ENCODE peak calls at places on chromosomes 6 and 20, in eight cellular contexts. U is spleen, N is endothelial cell of umbilical vein, F is suprapubic skin, R is transverse colon, K is ovary, W is right lobe of liver, Z is IMR-90. M is an unnamed sample.
A peak's percentile ranks its signal among the peaks of the same experiment; 100 is the strongest.

GRCh38 chr20:4060054-4060795 is 44.9 kb upstream of the RNF24 start:
- DNase-seq in U (peak; percentile 85), N (no peak), F (peak; percentile 71), R (peak; percentile 80), K (no peak), W (no peak), Z (no peak), M (peak; percentile 56)

GRCh38 chr6:25318589-25318988 is 39.4 kb downstream of the CARMIL1 start:
- DNase-seq in U (no peak), N (no peak), F (no peak), R (no peak), K (no peak), W (no peak), Z (no peak), M (no peak)

GRCh38 chr6:152161501-152161900 is 354.0 kb downstream of the ESR1 start:
- DNase-seq in U (no peak), N (peak; percentile 65), F (no peak), R (no peak), K (no peak), W (no peak), Z (peak; percentile 78), M (no peak)

GRCh38 chr6:118736351-118736750 is 85.0 kb upstream of the CEP85L start:
- DNase-seq in U (no peak), N (no peak), F (no peak), R (no peak), K (no peak), W (no peak), Z (no peak), M (no peak)

GRCh38 chr6:36914227-36914794 is 28.6 kb downstream of the C6orf89 start:
- DNase-seq in U (no peak), N (peak; percentile 75), F (no peak), R (peak; percentile 77), K (no peak), W (no peak), Z (peak; percentile 56), M (no peak)

GRCh38 chr6:90646936-90647335 is 60.1 kb upstream of the MAP3K7 start:
- DNase-seq in U (no peak), N (no peak), F (no peak), R (no peak), K (no peak), W (no peak), Z (peak; percentile 11), M (no peak)

GRCh38 chr6:180295-180694 is 112.0 kb upstream of the DUSP22 start:
- DNase-seq in U (no peak), N (no peak), F (no peak), R (no peak), K (no peak), W (no peak), Z (no peak), M (peak; percentile 63)

GRCh38 chr6:38034269-38034914 is 214.9 kb downstream of the ZFAND3 start:
- DNase-seq in U (no peak), N (peak; percentile 49), F (no peak), R (no peak), K (no peak), W (no peak), Z (peak; percentile 79), M (no peak)

GRCh38 chr6:9697263-9697931 is 717.5 kb downstream of the TFAP2A start:
- DNase-seq in U (no peak), N (no peak), F (no peak), R (no peak), K (no peak), W (peak; percentile 54), Z (no peak), M (no peak)

GRCh38 chr6:30842754-30843610 is 41.3 kb upstream of the DDR1 start:
- DNase-seq in U (no peak), N (no peak), F (no peak), R (no peak), K (no peak), W (no peak), Z (no peak), M (peak; percentile 66)

GRCh38 chr6:30840084-30840921 is 44.0 kb upstream of the DDR1 start:
- DNase-seq in U (no peak), N (no peak), F (no peak), R (peak; percentile 24), K (no peak), W (no peak), Z (no peak), M (no peak)

GRCh38 chr6:30841644-30842504 is 42.4 kb upstream of the DDR1 start:
- DNase-seq in U (no peak), N (no peak), F (no peak), R (no peak), K (no peak), W (no peak), Z (peak; percentile 62), M (peak; percentile 67)

GRCh38 chr6:30839666-30840065 is 44.7 kb upstream of the DDR1 start:
- DNase-seq in U (no peak), N (no peak), F (no peak), R (peak; percentile 66), K (no peak), W (no peak), Z (no peak), M (no peak)

DNA sequence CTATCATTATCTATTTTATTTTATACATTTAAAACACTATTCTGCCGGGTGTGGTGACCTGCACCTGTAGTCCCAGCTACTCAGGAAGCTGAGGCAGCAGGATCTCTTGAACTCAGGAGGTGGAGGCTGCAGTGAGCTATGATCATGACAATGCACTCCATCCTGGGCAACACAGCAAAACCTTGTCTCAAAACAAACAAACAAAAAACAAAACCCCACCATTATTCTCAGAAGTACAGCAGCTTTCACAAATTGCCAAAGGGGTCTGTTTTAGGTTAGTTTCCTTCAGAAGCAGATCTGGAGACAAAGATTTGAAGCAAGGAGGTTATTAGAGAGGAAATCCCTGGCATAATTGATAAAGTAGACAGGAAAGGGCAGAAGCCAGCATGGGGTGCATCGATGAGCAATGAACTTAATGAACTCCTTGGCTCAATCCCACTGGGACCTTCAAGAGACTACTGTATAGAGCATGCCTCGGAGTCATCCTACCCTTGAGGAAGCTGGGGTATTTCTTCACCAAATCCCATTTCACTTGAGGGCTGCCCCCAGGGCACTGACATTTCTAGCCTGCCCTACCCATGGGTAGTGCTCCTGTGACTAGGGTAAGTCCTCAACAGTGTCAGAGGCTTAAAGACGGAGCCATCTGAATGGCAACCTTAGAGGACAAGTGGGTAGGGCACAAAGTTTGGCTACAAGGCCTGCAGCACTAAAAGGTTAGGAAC is 43.2 kb upstream of the DDR1 start:
- DNase-seq in U (no peak), N (no peak), F (no peak), R (no peak), K (no peak), W (no peak), Z (no peak), M (no peak)
- H3K4me1 ChIP-seq in U (peaks cover 54% of the 10 kb centered on the region), N (no peaks in the 10 kb centered on the region), F (peaks cover 28% of the 10 kb centered on the region), R (peaks cover 34% of the 10 kb centered on the region), K (peaks cover 18% of the 10 kb centered on the region), W (no peaks in the 10 kb centered on the region), Z (peaks cover 17% of the 10 kb centered on the region), M (peaks cover 46% of the 10 kb centered on the region)

DNA sequence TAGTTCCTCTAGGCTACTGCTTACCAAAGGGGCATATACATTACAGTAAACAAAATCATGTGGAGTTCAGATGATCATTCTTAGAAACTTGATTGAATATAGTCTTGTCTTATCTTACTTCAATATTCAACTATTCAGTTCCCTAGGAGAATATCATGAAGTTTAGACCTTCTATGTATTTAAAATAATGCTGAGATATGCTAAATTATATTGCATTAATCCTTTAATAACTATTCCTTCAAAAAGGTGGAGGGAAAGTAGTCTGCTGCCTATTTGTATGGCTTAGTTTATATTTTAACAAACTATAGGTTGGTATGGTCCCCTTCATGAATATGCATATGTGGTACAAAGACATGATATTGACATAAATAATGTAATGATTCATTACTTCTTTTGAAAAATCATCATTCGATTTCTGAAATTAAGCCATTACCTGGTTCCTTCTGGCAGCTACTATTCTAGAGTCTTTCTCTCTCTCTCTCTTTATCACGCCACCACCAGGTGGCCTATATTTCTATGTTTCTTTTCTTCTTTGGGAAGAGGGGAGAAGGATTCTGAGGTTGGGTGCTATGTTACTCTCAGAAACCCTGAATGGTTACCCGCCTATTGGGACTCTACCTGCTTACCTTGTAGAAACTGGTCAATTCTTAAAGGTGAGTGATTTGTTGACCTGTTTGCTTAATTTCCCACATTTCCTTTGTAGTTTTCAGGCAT is 855.8 kb downstream of the HACE1 start:
- DNase-seq in U (no peak), N (no peak), F (no peak), R (no peak), K (no peak), W (no peak), Z (no peak), M (no peak)
- TF ChIP-seq CTCF in U (no peak), N (no peak), F (no peak), R (no peak), K (no peak), W (peak; percentile 21), Z (no peak), M (no peak)

GRCh38 chr20:49281059-49281912 is 3.4 kb upstream of the ZNFX1 start:
- DNase-seq in U (no peak), N (peak; percentile 75), F (no peak), R (no peak), K (no peak), W (no peak), Z (no peak), M (no peak)
- TF ChIP-seq POLR2A in U (no peak), N (peak; percentile 52), F (no peak), R (no peak), K (no peak), W (no peak), Z (no peak), M (no peak)

GRCh38 chr6:11196511-11197174 is 35.8 kb downstream of the NEDD9 start:
- DNase-seq in U (no peak), N (no peak), F (no peak), R (no peak), K (no peak), W (no peak), Z (peak; percentile 85), M (no peak)
- H3K4me1 ChIP-seq in U (peaks cover 67% of the 10 kb centered on the region), N (peaks cover 52% of the 10 kb centered on the region), F (peaks cover 7% of the 10 kb centered on the region), R (peaks cover 18% of the 10 kb centered on the region), K (no peaks in the 10 kb centered on the region), W (no peaks in the 10 kb centered on the region), Z (peaks cover 39% of the 10 kb centered on the region), M (peaks cover 20% of the 10 kb centered on the region)

DNA sequence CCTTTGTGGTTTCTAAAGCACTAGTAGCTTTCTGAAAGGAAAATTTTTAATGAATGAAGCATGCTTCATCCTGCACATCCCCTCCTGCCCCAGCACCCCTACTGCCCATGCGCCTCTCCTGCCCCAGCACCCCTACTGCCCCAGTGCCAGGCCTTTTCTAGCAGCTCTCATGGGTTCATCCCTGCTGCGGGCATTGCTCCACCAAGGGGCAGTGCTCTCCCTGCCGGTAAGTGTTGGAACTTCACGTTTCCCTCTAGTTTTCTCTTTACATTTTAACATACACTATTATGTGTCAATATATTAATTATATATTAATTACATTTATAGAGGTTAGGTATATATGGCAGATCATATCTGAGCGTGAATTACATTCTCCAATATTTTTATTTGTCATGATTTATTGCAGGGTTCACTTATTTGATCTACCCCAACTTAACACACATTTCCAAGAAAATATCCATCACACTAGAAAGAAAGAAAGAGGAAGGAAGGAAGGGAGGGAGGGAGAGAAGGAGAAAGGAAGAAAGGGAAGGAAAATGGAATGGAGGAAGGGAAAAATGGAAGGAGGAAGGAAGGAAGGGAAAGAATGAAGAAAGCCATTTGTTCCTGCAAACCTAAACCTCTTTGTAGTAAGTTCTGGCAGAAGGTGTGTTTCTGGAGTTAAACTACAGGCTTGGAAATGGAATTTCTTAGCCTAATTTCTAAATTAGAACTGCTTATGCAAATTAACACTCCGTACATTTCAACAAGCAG is 46.8 kb downstream of the CEP43 start:
- DNase-seq in U (no peak), N (no peak), F (no peak), R (no peak), K (no peak), W (no peak), Z (no peak), M (no peak)
- TF ChIP-seq CTCF in U (no peak), N (no peak), F (no peak), R (no peak), K (no peak), W (peak; percentile 29), Z (no peak), M (no peak)